ENCODE peak calls at places on chromosomes 6 and 20, in five cellular contexts. A is HepG2, Q is K562, C is GM12878, N is upper lobe of left lung. H is an unnamed sample.

GRCh38 chr6:150541587-150541986 is 58.1 kb upstream of the PLEKHG1 start:
- ATAC-seq in Q (no peak), C (no peak), A (peak), N (no peak), H (no peak)

GRCh38 chr6:40308533-40309306 is 278.4 kb downstream of the LRFN2 start:
- ATAC-seq in A (peak), N (peak), Q (peak), C (peak), H (peak)

GRCh38 chr6:85569323-85569722 is 24.3 kb downstream of the SNX14 start:
- ATAC-seq in Q (no peak), N (no peak), C (no peak), A (no peak), H (no peak)

GRCh38 chr6:158631678-158632537 is 12.6 kb downstream of the DYNLT1 start:
- ATAC-seq in Q (peak), A (no peak), N (peak), C (no peak), H (peak)

GRCh38 chr6:26392932-26393636 is 9.0 kb upstream of the BTN3A1 start:
- ATAC-seq in N (peak), A (no peak), Q (peak), C (peak), H (no peak)

GRCh38 chr6:25583099-25583498 is 68.9 kb upstream of the SCGN start:
- ATAC-seq in Q (peak), N (no peak), C (no peak), A (no peak), H (no peak)

GRCh38 chr6:30555428-30556005 is 772 bp downstream of the GNL1 start:
- ATAC-seq in N (peak), A (peak), C (peak), Q (peak), H (peak)

GRCh38 chr20:36285746-36286447 is 20.2 kb upstream of the DLGAP4 start:
- ATAC-seq in A (peak), Q (peak), N (no peak), C (no peak), H (no peak)

DNA sequence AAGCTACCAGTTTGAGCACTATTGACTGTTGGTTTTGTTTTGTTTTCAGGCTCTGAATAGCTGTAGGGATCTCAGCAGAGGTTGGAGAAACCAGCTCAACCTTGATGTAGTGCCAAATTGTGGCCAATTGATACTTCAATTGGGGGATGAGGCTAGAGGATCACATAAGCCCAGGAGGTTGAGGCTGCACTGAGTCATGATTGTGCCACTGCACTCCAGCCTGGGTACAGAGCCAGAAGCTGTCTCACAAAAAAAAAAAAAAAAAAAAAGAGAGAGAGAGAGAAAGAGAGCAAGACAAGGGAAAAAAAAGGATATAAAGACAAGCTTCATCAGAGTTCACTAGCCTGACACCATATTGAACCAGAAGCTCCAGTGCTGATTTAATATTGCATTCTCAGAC is 702.1 kb downstream of the FRK start:
- ATAC-seq in N (no peak), Q (no peak), A (no peak), C (no peak), H (no peak)
- TF ChIP-seq POLR2AphosphoS5 in N (no peak), Q (no peak), A (no peak), C (no peak), H (no peak)

DNA sequence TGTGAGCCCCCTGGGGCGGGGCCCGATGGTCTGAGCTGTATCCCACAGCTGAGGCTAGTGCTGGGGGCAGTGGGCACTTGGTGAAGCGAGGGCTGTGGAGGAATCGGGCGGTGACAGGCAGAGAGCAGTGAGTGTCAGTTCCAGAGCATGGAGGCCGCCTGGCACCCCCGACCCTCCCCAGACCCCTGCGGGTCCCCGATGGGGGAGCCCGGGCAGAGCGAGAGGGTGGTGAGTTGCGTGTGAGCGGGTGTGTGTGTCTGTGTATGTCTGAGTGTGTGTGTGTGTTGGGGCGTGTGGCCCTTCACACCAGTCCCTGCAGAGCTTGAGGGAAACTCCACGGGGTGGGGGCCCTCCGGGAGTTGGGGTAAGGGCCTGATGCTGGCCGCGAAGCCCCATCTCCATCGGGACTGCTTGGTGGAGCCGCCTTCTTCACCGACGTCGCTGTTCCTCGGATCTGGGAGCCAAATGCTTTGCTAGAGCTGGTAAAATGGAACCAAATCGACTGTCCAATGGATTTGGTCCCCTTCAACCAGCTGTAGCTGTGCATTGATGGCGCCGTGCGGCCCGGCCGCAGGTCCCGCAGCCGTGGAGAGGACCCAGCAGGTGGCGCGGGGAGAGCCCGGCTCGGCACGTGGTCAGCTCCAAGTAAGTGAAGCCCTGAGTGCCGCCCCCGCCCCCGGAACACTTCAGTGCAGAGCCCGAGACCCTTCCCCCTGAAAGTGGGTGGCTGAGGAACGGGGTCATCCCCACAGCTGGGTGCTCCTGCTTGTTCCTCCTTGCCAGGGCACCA is 77.7 kb upstream of the SLCO4A1 start:
- ATAC-seq in A (no peak), Q (peak), N (no peak), C (no peak), H (no peak)
- TF ChIP-seq CTCF in A (peak), Q (no peak), N (no peak), C (no peak), H (no peak)

DNA sequence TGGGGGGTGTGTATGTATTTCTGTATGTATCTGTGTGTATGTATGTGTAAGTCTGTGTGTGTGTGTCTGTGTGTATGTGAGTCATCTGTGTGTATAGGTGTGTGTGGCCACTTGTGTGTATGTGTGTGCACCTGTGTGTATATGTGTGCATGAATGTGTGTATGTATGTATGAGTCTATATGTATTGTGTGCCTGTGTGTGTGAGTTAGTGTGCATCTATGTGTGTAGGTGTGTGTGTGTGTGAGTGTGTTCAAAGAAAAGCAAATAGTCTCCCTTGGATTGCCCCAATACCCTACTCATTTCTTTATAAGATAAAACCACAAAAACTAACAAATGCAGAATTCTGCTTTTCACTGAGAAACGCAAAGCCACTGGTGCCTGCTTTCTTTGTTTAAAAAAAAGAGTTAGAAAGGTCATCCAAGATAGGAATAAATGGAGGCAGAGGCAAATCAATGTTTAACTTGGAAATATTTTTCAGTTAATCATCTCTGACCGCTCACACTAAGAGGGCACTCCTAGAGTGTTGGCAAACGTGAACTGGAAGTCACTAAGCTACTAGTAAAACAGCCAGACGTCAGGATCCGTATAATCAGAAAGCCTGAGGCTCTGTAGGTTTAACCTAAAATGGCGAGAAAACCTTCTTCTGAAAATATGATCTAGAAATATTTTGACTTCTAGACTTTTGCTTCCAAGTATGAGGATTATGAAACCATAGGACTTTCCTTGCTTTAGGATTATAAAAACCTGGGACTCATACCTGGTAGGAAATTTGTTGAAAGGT is 37.4 kb upstream of the JAG1 start:
- ATAC-seq in Q (no peak), N (no peak), A (peak), C (no peak), H (no peak)
- TF ChIP-seq EP300 in Q (no peak), N (no peak), A (no peak), C (no peak), H (no peak)

GRCh38 chr20:62309947-62310756 is 7.4 kb downstream of the ADRM1 start:
- ATAC-seq in A (peak), N (no peak), C (no peak), Q (no peak), H (no peak)
- TF ChIP-seq POLR2AphosphoS5 in A (no peak), N (no peak), C (no peak), Q (no peak), H (no peak)

GRCh38 chr20:31440012-31440659 is at the start of gene DEFB123:
- ATAC-seq in C (no peak), Q (peak), N (no peak), A (peak), H (no peak)
- TF ChIP-seq CTCF in C (peak), Q (peak), N (no peak), A (peak), H (no peak)

DNA sequence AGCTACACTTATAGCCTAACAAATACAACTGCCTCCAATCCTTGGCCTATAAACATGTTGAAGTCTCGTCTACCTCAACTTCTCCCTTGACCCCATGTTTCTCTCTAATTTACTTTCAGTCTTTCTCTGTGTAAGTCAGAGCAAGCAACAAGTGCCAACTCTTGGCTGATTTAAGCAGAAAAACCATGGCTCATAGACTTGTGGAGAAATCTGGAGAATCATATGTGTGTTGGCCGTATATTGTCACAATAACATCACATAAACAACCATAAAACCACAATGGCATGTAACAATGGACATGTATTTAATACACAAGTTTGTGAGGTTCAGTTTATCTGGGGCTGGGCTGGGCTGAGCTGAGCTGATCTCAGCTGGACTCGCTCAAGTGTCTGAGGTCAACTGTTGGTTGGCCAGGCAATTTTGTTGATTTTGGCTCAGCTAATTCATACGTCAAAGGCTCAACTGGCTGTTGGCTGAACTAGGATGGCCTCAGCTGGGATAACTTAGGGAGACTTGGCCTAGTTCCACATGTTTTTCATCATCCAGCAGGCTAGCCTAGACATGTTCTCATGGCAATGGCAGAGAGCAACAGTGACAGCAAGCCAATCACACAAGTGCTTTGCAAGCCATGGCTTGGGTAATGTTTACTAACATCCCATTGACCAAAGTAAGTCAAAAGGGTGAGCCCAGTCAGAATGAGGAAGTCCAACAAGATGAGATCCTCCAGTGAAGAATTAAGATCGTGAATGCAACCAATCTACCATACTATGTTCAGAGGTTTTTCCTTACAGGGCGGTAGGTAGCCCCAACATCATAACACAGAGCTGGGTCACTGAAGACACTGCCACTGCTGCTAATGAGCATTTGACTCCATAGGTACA is 12.9 kb upstream of the TBC1D22B start:
- ATAC-seq in C (no peak), A (peak), Q (peak), N (peak), H (peak)
- TF ChIP-seq EP300 in C (no peak), A (no peak), Q (no peak), N (no peak), H (no peak)

DNA sequence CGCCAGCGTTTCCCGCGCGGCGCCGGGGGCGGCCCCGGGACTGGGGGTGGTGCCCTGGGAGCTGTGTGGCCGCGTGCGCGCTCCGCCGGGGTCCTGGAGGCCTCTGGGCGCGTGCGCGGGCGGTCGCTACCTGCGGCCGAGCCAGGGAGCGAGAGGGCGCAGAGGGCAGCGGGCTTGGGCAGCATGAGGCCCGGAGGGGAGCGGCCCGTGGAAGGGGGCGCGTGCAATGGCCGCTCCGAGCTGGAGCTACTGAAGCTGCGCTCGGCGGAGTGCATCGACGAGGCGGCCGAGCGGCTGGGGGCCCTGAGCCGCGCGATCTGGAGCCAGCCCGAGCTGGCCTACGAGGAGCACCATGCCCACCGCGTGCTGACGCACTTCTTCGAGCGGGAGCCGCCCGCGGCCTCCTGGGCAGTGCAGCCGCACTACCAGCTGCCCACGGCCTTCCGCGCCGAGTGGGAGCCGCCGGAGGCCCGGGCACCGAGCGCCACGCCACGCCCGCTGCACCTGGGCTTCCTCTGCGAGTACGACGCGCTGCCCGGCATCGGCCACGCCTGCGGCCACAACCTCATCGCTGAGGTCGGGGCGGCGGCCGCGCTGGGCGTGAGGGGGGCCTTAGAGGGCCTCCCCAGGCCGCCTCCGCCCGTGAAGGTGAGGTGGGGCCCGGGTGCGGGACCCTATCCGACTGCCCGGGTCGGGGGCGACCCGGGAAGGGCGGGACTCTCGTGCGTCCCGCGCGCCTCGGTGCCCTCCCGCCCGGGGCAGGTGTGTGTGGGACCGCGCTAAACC is at the start of gene PM20D2:
- ATAC-seq in Q (peak), A (peak), C (peak), N (peak), H (peak)
- TF ChIP-seq POLR2AphosphoS5 in Q (no peak), A (peak), C (peak), N (no peak), H (peak)

H was measured in gastroesophageal sphincter.